ENCODE peak calls at places on chromosome 13, in eight cellular contexts. Q, G, T, W, J, L, H and E are unnamed samples.

GRCh38 chr13:24700539-24700938 is 20.3 kb downstream of the ATP12A start:
- DNase-seq in Q (no peak), G (no peak), T (no peak), W (no peak), J (no peak), L (no peak), H (no peak), E (no peak)

GRCh38 chr13:46667687-46668281 is 114.8 kb downstream of the LRCH1 start:
- DNase-seq in Q (no peak), G (peak; percentile 28), T (no peak), W (no peak), J (no peak), L (no peak), H (no peak), E (no peak)

GRCh38 chr13:39840201-39840600 is 184.7 kb downstream of the COG6 start:
- DNase-seq in Q (peak; percentile 68), G (no peak), T (no peak), W (no peak), J (no peak), L (no peak), H (no peak), E (no peak)

GRCh38 chr13:59679239-59679638 is 484.5 kb downstream of the DIAPH3 start:
- DNase-seq in Q (no peak), G (no peak), T (no peak), W (no peak), J (no peak), L (no peak), H (no peak), E (no peak)

GRCh38 chr13:107005577-107005976 is 437.6 kb upstream of the ARGLU1 start:
- DNase-seq in Q (no peak), G (no peak), T (no peak), W (no peak), J (no peak), L (no peak), H (no peak), E (no peak)

GRCh38 chr13:105276571-105276970 is 1258.9 kb downstream of the EFNB2 start:
- DNase-seq in Q (no peak), G (no peak), T (no peak), W (no peak), J (no peak), L (no peak), H (no peak), E (no peak)

GRCh38 chr13:76980075-76980718 is 11.7 kb upstream of the CLN5 start:
- DNase-seq in Q (peak; percentile 74), G (peak; percentile 86), T (peak; percentile 100), W (no peak), J (peak; percentile 49), L (peak; percentile 73), H (no peak), E (peak; percentile 85)

GRCh38 chr13:32731576-32731975 is 145.3 kb downstream of the PDS5B start:
- DNase-seq in Q (no peak), G (no peak), T (no peak), W (no peak), J (no peak), L (no peak), H (no peak), E (no peak)